ENCODE peak calls at places on chromosomes 1 and 21, in six cellular contexts. C is HEK293T; O is effector memory CD8-positive, alpha-beta T cell; I is HCEC 1CT; D is activated T-helper 9 cell treated with anti-CD3 and anti-CD28 coated beads, Interleukin-2, amount 50 U/mL, for 16 hours; F is tibial nerve. H is an unnamed sample.

GRCh38 chr21:28832013-28832714 is 160.5 kb downstream of the LTN1 start:
- DNase-seq in O (peak; percentile 11), I (peak; percentile 46), D (no peak), C (no peak), F (no peak), H (peak; percentile 62)

GRCh38 chr1:203173566-203173965 is 2.1 kb downstream of the MYBPH start:
- DNase-seq in C (no peak), F (no peak), D (no peak), O (no peak), I (no peak), H (no peak)

GRCh38 chr1:150764617-150765090 is 924 bp downstream of the CTSS start:
- DNase-seq in I (peak; percentile 91), F (no peak), O (no peak), D (no peak), C (no peak), H (no peak)

GRCh38 chr1:45876000-45876399 is 72.6 kb downstream of the MAST2 start:
- DNase-seq in O (no peak), F (no peak), D (no peak), I (no peak), C (no peak), H (no peak)

GRCh38 chr1:184685116-184685515 is 69.5 kb downstream of the EDEM3 start:
- DNase-seq in O (no peak), D (no peak), C (no peak), F (no peak), I (no peak), H (no peak)

GRCh38 chr1:164768045-164768402 is 209.0 kb downstream of the PBX1 start:
- DNase-seq in F (no peak), C (no peak), D (no peak), O (no peak), I (no peak), H (no peak)

GRCh38 chr1:35808376-35809155 is 750 bp downstream of the AGO4 start:
- DNase-seq in O (no peak), I (peak; percentile 9), C (peak; percentile 21), F (no peak), D (peak; percentile 5), H (no peak)

GRCh38 chr1:9174243-9174642 is 45.3 kb upstream of the GPR157 start:
- DNase-seq in C (no peak), O (no peak), D (no peak), F (no peak), I (no peak), H (no peak)

GRCh38 chr21:16241500-16241963 is 511.8 kb downstream of the USP25 start:
- DNase-seq in C (peak; percentile 28), F (no peak), I (no peak), O (no peak), D (no peak), H (no peak)

GRCh38 chr1:183830389-183830788 is 25.5 kb downstream of the RGL1 start:
- DNase-seq in F (no peak), I (no peak), O (no peak), C (no peak), D (no peak), H (no peak)

GRCh38 chr1:225413708-225414375 is 14.0 kb downstream of the LBR start:
- DNase-seq in D (no peak), C (no peak), I (no peak), F (no peak), O (no peak), H (no peak)

GRCh38 chr21:21238882-21239400 is 240.7 kb downstream of the NCAM2 start:
- DNase-seq in F (no peak), C (no peak), I (no peak), D (no peak), O (no peak), H (no peak)

GRCh38 chr1:221039616-221040015 is 160.4 kb downstream of the HLX start:
- DNase-seq in D (no peak), O (no peak), C (no peak), I (peak; percentile 71), F (no peak), H (no peak)

GRCh38 chr1:55061706-55062321 is 22.5 kb downstream of the PCSK9 start:
- DNase-seq in C (no peak), O (no peak), F (no peak), I (no peak), D (no peak), H (no peak)

GRCh38 chr1:192350351-192350750 is 33.6 kb downstream of the RGS21 start:
- DNase-seq in D (no peak), C (no peak), O (no peak), I (no peak), F (no peak), H (no peak)

GRCh38 chr1:83735525-83735924 is 263.4 kb downstream of the TTLL7 start:
- DNase-seq in C (no peak), F (no peak), O (no peak), D (no peak), I (no peak), H (no peak)

GRCh38 chr1:20312310-20312709 is 21.6 kb downstream of the VWA5B1 start:
- DNase-seq in O (no peak), D (no peak), F (no peak), C (no peak), I (no peak), H (no peak)

GRCh38 chr1:85611856-85612255 is 31.3 kb downstream of the CCN1 start:
- DNase-seq in F (peak; percentile 69), D (no peak), O (no peak), I (peak; percentile 100), C (no peak), H (no peak)

GRCh38 chr1:166302919-166303758 is 136.3 kb upstream of the FAM78B start:
- DNase-seq in I (no peak), O (no peak), F (no peak), C (no peak), D (no peak), H (no peak)

GRCh38 chr1:207020016-207020708 is 12.4 kb downstream of the C1orf116 start:
- DNase-seq in C (no peak), F (no peak), D (no peak), I (no peak), O (no peak), H (no peak)

GRCh38 chr1:230186003-230186863 is 119.2 kb downstream of the GALNT2 start:
- DNase-seq in O (no peak), C (no peak), F (no peak), I (peak; percentile 77), D (no peak), H (no peak)

GRCh38 chr21:33655591-33656221 is 13.4 kb downstream of the ITSN1 start:
- DNase-seq in D (no peak), C (peak; percentile 20), F (no peak), O (no peak), I (peak; percentile 92), H (no peak)

GRCh38 chr1:59506952-59507351 is 210.1 kb downstream of the FGGY start:
- DNase-seq in I (peak; percentile 72), D (no peak), C (no peak), F (no peak), O (no peak), H (no peak)

GRCh38 chr21:39105341-39105765 is 77.9 kb downstream of the PSMG1 start:
- DNase-seq in C (no peak), I (no peak), D (no peak), F (no peak), O (no peak), H (no peak)

GRCh38 chr1:3641046-3641760 is 8.7 kb downstream of the WRAP73 start:
- DNase-seq in D (no peak), I (no peak), C (no peak), F (no peak), O (no peak), H (peak; percentile 35)

GRCh38 chr1:225881081-225882007 is 836 bp downstream of the TMEM63A start:
- DNase-seq in I (peak; percentile 48), C (no peak), O (no peak), D (peak; percentile 31), F (peak; percentile 28), H (no peak)

GRCh38 chr21:34881421-34881820 is 167.7 kb downstream of the RUNX1 start:
- DNase-seq in O (no peak), I (peak; percentile 71), C (no peak), D (no peak), F (no peak), H (no peak)

GRCh38 chr1:177077734-177078489 is 86.6 kb downstream of the ASTN1 start:
- DNase-seq in I (no peak), F (no peak), O (no peak), D (no peak), C (no peak), H (no peak)

GRCh38 chr1:77024500-77024899 is 157.2 kb downstream of the ST6GALNAC5 start:
- DNase-seq in C (no peak), I (no peak), D (no peak), F (no peak), O (no peak), H (no peak)

GRCh38 chr1:43286115-43286514 is 734 bp upstream of the C1orf210 start:
- DNase-seq in O (no peak), I (no peak), D (no peak), C (no peak), F (no peak), H (no peak)

GRCh38 chr1:16434501-16434900 is 2.7 kb downstream of the SPATA21 start:
- DNase-seq in F (no peak), D (no peak), C (no peak), I (no peak), O (no peak), H (no peak)